ENCODE peak calls at places on chromosomes 16 and 17, in five cellular contexts. F is pancreas; C is adipocyte; E is effector memory CD4-positive, alpha-beta T cell; U is H1. V is an unnamed sample.
A peak's percentile ranks its signal among the peaks of the same experiment; 100 is the strongest.

GRCh38 chr17:50693041-50693682 is 14.6 kb downstream of the ANKRD40 start:
- DNase-seq in F (no peak), C (peak; percentile 53), E (no peak), U (no peak), V (no peak)

GRCh38 chr16:81610144-81610842 is 165.7 kb downstream of the CMIP start:
- DNase-seq in F (no peak), C (peak; percentile 80), E (no peak), U (no peak), V (peak; percentile 67)

GRCh38 chr16:9913604-9914330 is 268.5 kb downstream of the GRIN2A start:
- DNase-seq in F (no peak), C (no peak), E (no peak), U (no peak), V (no peak)

GRCh38 chr17:2082003-2082862 is 27.3 kb downstream of the HIC1 start:
- DNase-seq in F (no peak), C (peak; percentile 42), E (no peak), U (no peak), V (peak; percentile 27)

GRCh38 chr16:67803894-67804293 is 2.5 kb downstream of the RANBP10 start:
- DNase-seq in F (no peak), C (no peak), E (no peak), U (no peak), V (no peak)

GRCh38 chr17:29107084-29107483 is 64.1 kb downstream of the PIPOX start:
- DNase-seq in F (peak; percentile 91), C (no peak), E (no peak), U (no peak), V (no peak)

GRCh38 chr17:63450551-63450950 is 4.4 kb upstream of the CYB561 start:
- DNase-seq in F (no peak), C (no peak), E (no peak), U (no peak), V (no peak)

GRCh38 chr17:73358668-73359067 is 46.9 kb upstream of the CDC42EP4 start:
- DNase-seq in F (no peak), C (no peak), E (no peak), U (no peak), V (no peak)

DNA sequence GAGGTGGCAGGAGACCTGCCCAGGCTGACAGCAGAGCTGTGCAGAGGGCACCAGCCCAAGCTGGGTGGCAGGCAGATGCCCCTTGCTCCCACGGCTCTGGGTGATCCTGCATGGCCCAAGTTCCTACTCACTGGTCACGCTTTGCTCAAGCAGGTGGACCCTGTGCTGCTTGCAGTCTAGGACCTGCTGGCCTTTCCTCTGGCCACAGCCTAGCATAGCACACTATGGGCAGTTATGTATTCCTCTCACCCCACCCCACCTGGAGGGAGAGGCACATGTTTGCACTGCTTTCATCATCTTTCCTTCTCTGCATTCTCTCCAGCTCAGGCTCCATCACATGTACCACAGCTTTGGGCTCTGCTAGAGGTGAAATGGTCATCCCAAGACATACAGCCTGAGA is 19.6 kb upstream of the SREBF1 start:
- DNase-seq in F (no peak), C (no peak), E (no peak), U (no peak), V (no peak)
- H3K4me1 ChIP-seq in F (no peaks in the 10 kb centered on the region), C (peaks cover 46% of the 10 kb centered on the region), E (peaks cover 7% of the 10 kb centered on the region), U (no peaks in the 10 kb centered on the region), V (no peaks in the 10 kb centered on the region)

GRCh38 chr16:70701596-70701995 is 15.7 kb upstream of the MTSS2 start:
- DNase-seq in F (no peak), C (no peak), E (no peak), U (no peak), V (no peak)

GRCh38 chr16:70702624-70703023 is 16.8 kb upstream of the MTSS2 start:
- DNase-seq in F (no peak), C (no peak), E (no peak), U (no peak), V (no peak)

GRCh38 chr16:70703041-70703834 is 17.4 kb upstream of the MTSS2 start:
- DNase-seq in F (peak; percentile 32), C (peak; percentile 93), E (no peak), U (no peak), V (peak; percentile 85)

GRCh38 chr16:70701036-70701435 is 15.2 kb upstream of the MTSS2 start:
- DNase-seq in F (no peak), C (no peak), E (no peak), U (no peak), V (no peak)

DNA sequence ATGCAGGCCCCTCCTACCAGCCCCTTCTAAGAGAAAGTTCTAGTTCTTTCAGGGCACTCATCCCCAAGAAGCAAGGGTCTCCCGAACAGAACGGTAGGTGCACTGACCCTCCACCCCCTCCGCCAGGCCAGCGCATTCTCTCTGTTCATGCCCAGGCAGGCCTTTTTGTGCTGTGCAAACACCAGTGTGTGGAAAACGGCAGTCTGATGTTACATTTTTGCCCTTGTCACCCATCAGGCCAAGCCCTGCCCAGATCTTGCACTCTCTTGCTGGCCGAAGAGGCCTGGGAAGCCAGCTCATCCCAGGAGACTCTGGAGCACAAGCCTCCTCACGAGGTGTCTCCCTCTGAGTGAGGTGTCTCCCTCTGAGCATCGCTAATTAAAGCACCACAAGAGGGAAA is 16.1 kb upstream of the MTSS2 start:
- DNase-seq in F (no peak), C (no peak), E (no peak), U (no peak), V (no peak)
- H3K4me1 ChIP-seq in F (no peaks in the 10 kb centered on the region), C (peaks cover 31% of the 10 kb centered on the region), E (no peaks in the 10 kb centered on the region), U (no peaks in the 10 kb centered on the region), V (peaks cover 36% of the 10 kb centered on the region)

GRCh38 chr16:75247249-75247648 is 4.2 kb downstream of the BCAR1 start:
- DNase-seq in F (peak; percentile 14), C (no peak), E (no peak), U (no peak), V (no peak)
- H3K4me1 ChIP-seq in F (peaks cover 52% of the 10 kb centered on the region), C (peaks cover 76% of the 10 kb centered on the region), E (peaks cover 10% of the 10 kb centered on the region), U (no peaks in the 10 kb centered on the region), V (peaks cover 8% of the 10 kb centered on the region)

DNA sequence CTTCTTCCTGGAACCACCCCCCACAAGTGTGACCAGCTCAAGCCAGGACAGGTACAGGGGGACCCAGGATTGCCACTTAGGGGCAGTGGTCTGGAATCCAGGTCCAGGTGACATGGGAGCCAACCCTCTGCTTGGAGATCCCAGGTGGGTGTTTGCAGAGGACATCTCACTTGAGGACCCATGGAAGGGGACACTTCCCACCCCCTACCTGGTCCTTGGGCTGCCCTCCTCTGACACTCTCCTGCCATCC is 145.5 kb downstream of the SEC14L1 start:
- DNase-seq in F (no peak), C (no peak), E (no peak), U (no peak), V (no peak)
- H3K4me1 ChIP-seq in F (peaks cover 38% of the 10 kb centered on the region), C (peaks cover 49% of the 10 kb centered on the region), E (peaks cover 6% of the 10 kb centered on the region), U (peaks cover 4% of the 10 kb centered on the region), V (peaks cover 39% of the 10 kb centered on the region)

GRCh38 chr16:31471875-31472558 is at the start of gene TGFB1I1:
- DNase-seq in F (no peak), C (peak; percentile 90), E (no peak), U (peak; percentile 64), V (peak; percentile 72)
- H3K4me1 ChIP-seq in F (no peaks in the 10 kb centered on the region), C (peaks cover 27% of the 10 kb centered on the region), E (peaks cover 23% of the 10 kb centered on the region), U (no peaks in the 10 kb centered on the region), V (peaks cover 4% of the 10 kb centered on the region)

DNA sequence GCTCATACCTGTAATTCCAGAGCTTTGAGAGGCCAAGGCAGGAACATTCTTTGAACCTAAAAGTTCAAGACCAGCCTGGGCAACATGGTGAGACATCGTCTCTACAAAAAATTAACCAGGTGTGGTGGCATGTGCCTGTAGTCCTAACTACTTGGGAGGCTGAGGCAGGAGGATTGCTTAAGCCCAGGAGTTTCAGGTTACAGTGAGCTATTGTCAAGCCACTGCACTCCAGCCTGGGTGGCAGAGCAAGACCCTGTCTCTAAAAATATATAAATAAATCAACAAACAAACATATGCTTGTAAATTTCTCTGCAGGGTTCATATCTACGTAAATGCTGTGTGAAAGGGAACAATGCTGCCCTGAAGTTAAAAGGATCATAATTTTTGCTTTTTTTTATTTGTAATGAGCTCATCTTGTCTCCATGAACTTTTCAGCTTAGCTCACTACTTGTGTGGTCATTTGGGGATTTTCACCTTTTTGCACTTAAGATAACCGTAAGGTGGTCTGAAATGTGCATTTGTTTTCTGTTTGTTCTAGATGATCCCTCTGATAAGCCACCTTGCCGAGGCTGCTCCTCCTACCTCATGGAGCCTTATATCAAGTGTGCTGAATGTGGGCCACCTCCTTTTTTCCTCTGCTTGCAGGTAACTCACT is 16.4 kb downstream of the TADA2A start:
- DNase-seq in F (no peak), C (no peak), E (no peak), U (no peak), V (no peak)
- H3K4me1 ChIP-seq in F (no peaks in the 10 kb centered on the region), C (no peaks in the 10 kb centered on the region), E (no peaks in the 10 kb centered on the region), U (no peaks in the 10 kb centered on the region), V (no peaks in the 10 kb centered on the region)

DNA sequence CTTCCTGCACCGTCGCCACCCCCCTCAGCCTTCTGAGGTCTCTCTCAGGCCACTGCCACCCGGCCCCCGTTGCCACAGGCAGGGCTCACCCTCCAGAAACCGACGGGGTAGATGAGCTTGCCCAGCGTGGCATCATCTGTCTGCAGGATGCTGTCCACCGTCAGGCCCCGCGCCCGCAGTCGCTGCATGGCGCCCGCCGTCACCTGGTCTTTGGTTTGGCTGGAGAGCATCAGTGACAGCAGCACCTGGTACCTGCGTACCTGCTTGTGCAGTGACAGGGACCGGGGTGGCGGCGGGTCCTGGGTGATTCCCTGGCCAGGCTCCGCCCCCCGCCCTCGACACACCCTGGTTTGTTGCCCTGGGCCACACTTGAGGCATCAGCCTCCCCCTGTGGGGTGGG is 3.1 kb downstream of the NTHL1 start:
- DNase-seq in F (no peak), C (no peak), E (no peak), U (no peak), V (no peak)
- H3K4me1 ChIP-seq in F (peaks cover 13% of the 10 kb centered on the region), C (peaks cover 11% of the 10 kb centered on the region), E (peaks cover 17% of the 10 kb centered on the region), U (no peaks in the 10 kb centered on the region), V (peaks cover 16% of the 10 kb centered on the region)

GRCh38 chr17:10033449-10033848 is 128.4 kb upstream of the RCVRN start:
- DNase-seq in F (no peak), C (no peak), E (no peak), U (no peak), V (no peak)

GRCh38 chr17:10032142-10032541 is 127.1 kb upstream of the RCVRN start:
- DNase-seq in F (no peak), C (peak; percentile 18), E (no peak), U (no peak), V (no peak)

GRCh38 chr17:10031606-10032005 is 126.5 kb upstream of the RCVRN start:
- DNase-seq in F (no peak), C (no peak), E (no peak), U (no peak), V (no peak)

GRCh38 chr17:10034719-10035475 is 129.8 kb upstream of the RCVRN start:
- DNase-seq in F (no peak), C (no peak), E (no peak), U (no peak), V (no peak)

GRCh38 chr17:10033982-10034381 is 128.9 kb upstream of the RCVRN start:
- DNase-seq in F (no peak), C (no peak), E (no peak), U (no peak), V (no peak)
- H3K4me1 ChIP-seq in F (no peaks in the 10 kb centered on the region), C (peaks cover 60% of the 10 kb centered on the region), E (no peaks in the 10 kb centered on the region), U (peaks cover 5% of the 10 kb centered on the region), V (no peaks in the 10 kb centered on the region)